ENCODE peak calls at places on chromosomes 2 and 18, in five cellular contexts. K is HEK293T, O is HCT116, Y is K562, Z is GM12878. A is an unnamed sample.

GRCh38 chr2:239195318-239195871 is 205.4 kb downstream of the HDAC4 start:
- DNase-seq in K (no peak), O (no peak), Y (no peak), Z (no peak), A (no peak)

GRCh38 chr2:25380586-25381360 is 39.0 kb upstream of the DNMT3A start:
- DNase-seq in K (no peak), O (no peak), Y (no peak), Z (no peak), A (peak; percentile 3)

GRCh38 chr2:191012845-191013616 is 940 bp downstream of the STAT1 start:
- DNase-seq in K (no peak), O (no peak), Y (no peak), Z (no peak), A (no peak)

GRCh38 chr2:108917078-108917440 is 72.0 kb downstream of the EDAR start:
- DNase-seq in K (no peak), O (no peak), Y (no peak), Z (no peak), A (no peak)

GRCh38 chr18:40789286-40789685 is 1165.7 kb upstream of the PIK3C3 start:
- DNase-seq in K (no peak), O (no peak), Y (no peak), Z (no peak), A (no peak)

GRCh38 chr2:1750935-1751767 is 6.8 kb upstream of the PXDN start:
- DNase-seq in K (peak; percentile 75), O (peak; percentile 42), Y (peak; percentile 36), Z (no peak), A (peak; percentile 83)

GRCh38 chr2:182280128-182280527 is 146.7 kb downstream of the PDE1A start:
- DNase-seq in K (no peak), O (no peak), Y (no peak), Z (no peak), A (no peak)

GRCh38 chr2:81445176-81445575 is 1140.6 kb upstream of the LRRTM1 start:
- DNase-seq in K (no peak), O (no peak), Y (no peak), Z (no peak), A (no peak)

GRCh38 chr2:74212702-74213410 is 14.4 kb downstream of the MTHFD2 start:
- DNase-seq in K (no peak), O (no peak), Y (no peak), Z (no peak), A (no peak)

GRCh38 chr2:100273387-100273786 is 48.9 kb downstream of the LONRF2 start:
- DNase-seq in K (no peak), O (no peak), Y (no peak), Z (no peak), A (no peak)

GRCh38 chr2:224086226-224086911 is 47.3 kb upstream of the SERPINE2 start:
- DNase-seq in K (no peak), O (peak; percentile 88), Y (no peak), Z (no peak), A (no peak)

GRCh38 chr2:240795916-240796510 is 24.0 kb downstream of the KIF1A start:
- DNase-seq in K (no peak), O (no peak), Y (no peak), Z (no peak), A (no peak)

GRCh38 chr2:188134241-188134640 is 157.4 kb upstream of the GULP1 start:
- DNase-seq in K (no peak), O (no peak), Y (no peak), Z (no peak), A (no peak)

GRCh38 chr2:241867776-241868420 is 1.6 kb upstream of the RTP5 start:
- DNase-seq in K (no peak), O (no peak), Y (no peak), Z (no peak), A (no peak)

GRCh38 chr2:46801731-46802664 is 113.6 kb downstream of the MCFD2 start:
- DNase-seq in K (no peak), O (no peak), Y (no peak), Z (no peak), A (no peak)

GRCh38 chr2:239832101-239832994 is 192.8 kb downstream of the NDUFA10 start:
- DNase-seq in K (no peak), O (no peak), Y (no peak), Z (no peak), A (no peak)

GRCh38 chr2:102449370-102449974 is 23.6 kb upstream of the SLC9A4 start:
- DNase-seq in K (peak; percentile 26), O (peak; percentile 13), Y (peak; percentile 70), Z (no peak), A (peak; percentile 51)

GRCh38 chr2:149863227-149863626 is 275.7 kb upstream of the MMADHC start:
- DNase-seq in K (no peak), O (no peak), Y (no peak), Z (no peak), A (no peak)

GRCh38 chr18:3995476-3996102 is 459.5 kb downstream of the DLGAP1 start:
- DNase-seq in K (peak; percentile 14), O (peak; percentile 73), Y (peak; percentile 84), Z (peak; percentile 38), A (peak; percentile 47)

GRCh38 chr2:198499539-198499938 is 695.1 kb downstream of the PLCL1 start:
- DNase-seq in K (no peak), O (no peak), Y (peak; percentile 3), Z (no peak), A (no peak)

GRCh38 chr2:182729710-182730339 is 13.8 kb downstream of the DNAJC10 start:
- DNase-seq in K (no peak), O (no peak), Y (no peak), Z (no peak), A (no peak)

GRCh38 chr2:108404784-108405397 is 27.1 kb downstream of the SULT1C4 start:
- DNase-seq in K (no peak), O (no peak), Y (no peak), Z (no peak), A (no peak)

GRCh38 chr2:17879913-17880274 is 1.4 kb downstream of the KCNS3 start:
- DNase-seq in K (no peak), O (no peak), Y (no peak), Z (no peak), A (no peak)

GRCh38 chr2:235494716-235495372 is 1.0 kb downstream of the AGAP1 start:
- DNase-seq in K (no peak), O (no peak), Y (peak; percentile 41), Z (no peak), A (no peak)

GRCh38 chr18:79515331-79515730 is 119.6 kb downstream of the NFATC1 start:
- DNase-seq in K (no peak), O (no peak), Y (no peak), Z (no peak), A (no peak)

GRCh38 chr2:37912056-37912455 is 13.0 kb upstream of the RMDN2 start:
- DNase-seq in K (no peak), O (no peak), Y (no peak), Z (no peak), A (no peak)

GRCh38 chr2:113072584-113072983 is 4.8 kb downstream of the IL1F10 start:
- DNase-seq in K (no peak), O (no peak), Y (no peak), Z (no peak), A (no peak)

GRCh38 chr2:113067681-113068080 is at the start of gene IL1F10:
- DNase-seq in K (no peak), O (no peak), Y (no peak), Z (no peak), A (no peak)

GRCh38 chr2:113068706-113069485 is 1.1 kb downstream of the IL1F10 start:
- DNase-seq in K (no peak), O (no peak), Y (no peak), Z (no peak), A (no peak)

GRCh38 chr2:113070606-113070975 is 2.8 kb downstream of the IL1F10 start:
- DNase-seq in K (no peak), O (no peak), Y (no peak), Z (no peak), A (no peak)

DNA sequence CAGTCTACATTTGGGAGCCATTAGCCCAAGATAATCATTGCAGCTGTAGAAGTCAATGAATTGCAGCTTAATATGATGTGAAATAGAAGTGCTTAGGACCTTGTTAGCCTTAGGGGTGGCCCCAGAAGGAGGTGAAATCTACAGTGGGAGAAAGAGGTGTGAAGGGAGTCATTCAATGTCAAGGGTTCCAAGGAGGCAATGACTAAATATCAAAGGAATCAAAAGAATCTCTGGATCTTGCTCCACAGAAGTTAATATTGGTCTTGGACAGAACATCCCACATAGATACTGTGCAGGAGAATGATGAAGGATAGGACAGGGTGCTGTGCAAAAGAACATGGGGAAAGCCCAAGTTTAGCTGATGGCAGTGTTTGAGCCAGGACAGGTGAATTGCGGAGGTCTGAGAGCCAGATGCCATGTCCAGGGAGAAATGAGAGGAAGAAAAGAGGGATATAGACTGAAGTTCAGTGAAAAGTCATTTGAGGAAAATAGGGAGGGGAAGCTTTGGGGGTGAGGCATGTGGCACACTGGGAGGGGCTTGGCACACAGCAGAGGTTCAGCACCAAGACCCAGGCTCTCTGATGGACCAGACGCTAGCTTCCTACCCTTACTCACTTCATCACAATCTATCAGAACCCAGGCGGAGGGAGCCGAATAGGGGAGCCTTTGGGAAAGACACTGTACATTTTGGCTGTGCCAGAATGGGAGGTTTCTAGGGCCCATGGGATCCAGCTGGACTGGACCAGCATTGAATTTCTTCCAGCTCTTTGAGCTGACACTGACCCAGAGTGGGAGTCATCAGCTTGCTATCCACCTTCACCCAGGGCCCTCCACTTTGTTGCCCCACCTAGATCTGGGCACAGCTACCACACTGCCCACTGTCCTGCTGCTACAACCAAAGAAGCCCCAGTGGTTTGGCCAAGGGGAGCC is 2.2 kb downstream of the IL1F10 start:
- DNase-seq in K (no peak), O (no peak), Y (no peak), Z (no peak), A (no peak)
- TF ChIP-seq SP1 in K (no peak), O (no peak), Y (no peak), Z (no peak), A (no peak)

GRCh38 chr2:229713371-229714079 is 830 bp downstream of the DNER start:
- DNase-seq in K (peak; percentile 16), O (no peak), Y (no peak), Z (no peak), A (peak; percentile 68)

GRCh38 chr2:229712125-229712524 is 2.2 kb downstream of the DNER start:
- DNase-seq in K (no peak), O (no peak), Y (no peak), Z (no peak), A (no peak)

GRCh38 chr2:229714080-229714735 is at the start of gene DNER:
- DNase-seq in K (peak; percentile 80), O (no peak), Y (peak; percentile 24), Z (no peak), A (peak; percentile 68)

GRCh38 chr2:229715895-229716507 is 1.6 kb upstream of the DNER start:
- DNase-seq in K (peak; percentile 30), O (peak; percentile 64), Y (peak; percentile 40), Z (no peak), A (peak; percentile 51)

GRCh38 chr2:229714736-229715541 is 584 bp upstream of the DNER start:
- DNase-seq in K (peak; percentile 55), O (no peak), Y (peak; percentile 50), Z (no peak), A (peak; percentile 87)
- TF ChIP-seq SP1 in K (no peak), O (no peak), Y (no peak), Z (no peak), A (peak; percentile 45)

DNA sequence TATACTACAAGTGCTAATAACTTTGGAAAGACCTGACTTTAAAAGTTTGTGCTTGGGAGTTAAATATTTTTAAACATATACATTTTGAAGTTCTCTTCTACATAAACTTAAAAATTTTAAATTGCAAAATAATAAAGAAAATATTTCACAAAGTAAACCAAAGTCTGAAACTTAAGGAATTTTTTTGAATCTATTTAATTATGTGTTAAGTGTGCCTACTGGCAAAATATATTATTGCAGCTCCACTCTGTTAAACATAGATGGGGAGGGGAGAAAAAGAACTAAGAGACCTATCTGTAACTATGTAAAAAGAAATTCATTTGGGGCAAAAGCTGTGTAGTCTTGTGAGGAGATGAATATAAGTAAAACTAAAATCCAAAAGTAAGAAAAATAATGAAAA is 133.3 kb upstream of the UBE2E3 start:
- DNase-seq in K (no peak), O (no peak), Y (no peak), Z (no peak), A (no peak)
- TF ChIP-seq SP1 in K (no peak), O (no peak), Y (no peak), Z (no peak), A (no peak)

GRCh38 chr2:219465659-219466561 is 31.3 kb downstream of the SPEG start:
- DNase-seq in K (no peak), O (no peak), Y (no peak), Z (no peak), A (no peak)
- TF ChIP-seq SP1 in K (no peak), O (no peak), Y (no peak), Z (no peak), A (no peak)